ENCODE peak calls at places on chromosomes 1 and 21, in five cellular contexts. H is NAMALWA, T is cortex of kidney, F is germinal center, U is anterior cingulate cortex. P is an unnamed sample.

GRCh38 chr21:28754127-28754611 is 238.5 kb downstream of the LTN1 start:
- DNase-seq in H (no peak), F (no peak), U (no peak), T (no peak), P (no peak)

GRCh38 chr1:78126506-78126905 is 80.7 kb downstream of the GIPC2 start:
- DNase-seq in U (no peak), F (no peak), T (no peak), H (no peak), P (no peak)

GRCh38 chr1:93703649-93704048 is 22.0 kb upstream of the BCAR3 start:
- DNase-seq in H (no peak), U (no peak), T (no peak), F (no peak), P (no peak)

GRCh38 chr1:30099587-30099986 is 623.8 kb downstream of the MATN1 start:
- DNase-seq in T (no peak), U (no peak), F (no peak), H (no peak), P (no peak)

GRCh38 chr1:65230741-65231439 is 78.5 kb upstream of the DNAJC6 start:
- DNase-seq in F (no peak), T (no peak), U (no peak), H (no peak), P (no peak)

GRCh38 chr1:204357551-204357950 is 2.2 kb downstream of the PLEKHA6 start:
- DNase-seq in T (no peak), H (no peak), F (no peak), U (peak), P (peak)

GRCh38 chr1:150397392-150398032 is 33.6 kb downstream of the RPRD2 start:
- DNase-seq in T (no peak), F (no peak), H (no peak), U (no peak), P (no peak)

GRCh38 chr1:244100691-244101453 is 49.8 kb downstream of the ZBTB18 start:
- DNase-seq in T (no peak), F (no peak), H (no peak), U (no peak), P (no peak)

GRCh38 chr1:99680258-99680657 is 34.3 kb downstream of the PALMD start:
- DNase-seq in F (no peak), U (no peak), T (no peak), H (no peak), P (no peak)

GRCh38 chr1:151259351-151259750 is 4.8 kb downstream of the PSMD4 start:
- DNase-seq in T (no peak), F (no peak), U (no peak), H (no peak), P (no peak)

GRCh38 chr1:240998024-240998423 is 359.0 kb downstream of the RGS7 start:
- DNase-seq in U (no peak), F (no peak), H (no peak), T (no peak), P (no peak)

GRCh38 chr1:58190614-58191013 is 355.9 kb downstream of the OMA1 start:
- DNase-seq in T (no peak), U (no peak), H (no peak), F (no peak), P (no peak)